ENCODE peak calls at places on chromosomes 7 and 10, in nine cellular contexts. J is C1 segment of cervical spinal cord; U is NCI-H1417; S is NCI-H1048; B is astrocyte of the spinal cord; H is cardiac muscle cell; Y is NCI-H1694 treated with DMSO at 0.1 percent for 48 hours; A is stimulated activated CD4-positive, alpha-beta T cell treated with anti-CD3 and anti-CD28 coated beads, Interleukin-1b, Interleukin-23, amount 100 ng/mL, for 4 hours; X is amniotic stem cell. W is an unnamed sample.

GRCh38 chr10:133474833-133475734 is 21.3 kb downstream of the SCART1 start:
- DNase-seq in J (no peak), U (no peak), S (no peak), B (no peak), H (no peak), Y (no peak), A (no peak), X (no peak), W (no peak)

GRCh38 chr7:6637544-6638229 is 569 bp downstream of the ZNF316 start:
- DNase-seq in J (no peak), U (peak; percentile 59), S (no peak), B (peak; percentile 7), H (peak; percentile 24), Y (peak; percentile 6), A (peak; percentile 44), X (no peak), W (peak; percentile 30)

GRCh38 chr7:155439311-155440017 is 18.5 kb upstream of the EN2 start:
- DNase-seq in J (no peak), U (no peak), S (no peak), B (no peak), H (no peak), Y (no peak), A (no peak), X (no peak), W (no peak)

GRCh38 chr7:36663481-36663880 is 60.8 kb downstream of the AOAH start:
- DNase-seq in J (no peak), U (no peak), S (no peak), B (no peak), H (no peak), Y (no peak), A (no peak), X (no peak), W (no peak)

GRCh38 chr10:68330852-68331454 is 911 bp upstream of the HNRNPH3 start:
- DNase-seq in J (no peak), U (peak; percentile 60), S (no peak), B (no peak), H (peak; percentile 53), Y (no peak), A (peak; percentile 5), X (no peak), W (no peak)

GRCh38 chr7:44735403-44736165 is 13.1 kb upstream of the ZMIZ2 start:
- DNase-seq in J (no peak), U (no peak), S (no peak), B (peak; percentile 97), H (peak; percentile 97), Y (no peak), A (no peak), X (peak; percentile 90), W (peak; percentile 97)

GRCh38 chr10:101047961-101048892 is 13.6 kb upstream of the KAZALD1 start:
- DNase-seq in J (no peak), U (peak; percentile 72), S (no peak), B (no peak), H (no peak), Y (no peak), A (no peak), X (no peak), W (no peak)

GRCh38 chr10:133307776-133308430 is 769 bp downstream of the TUBGCP2 start:
- DNase-seq in J (no peak), U (peak; percentile 51), S (peak; percentile 73), B (peak; percentile 72), H (peak; percentile 62), Y (no peak), A (peak; percentile 80), X (no peak), W (peak; percentile 63)

GRCh38 chr7:129383542-129384132 is 50.6 kb upstream of the STRIP2 start:
- DNase-seq in J (no peak), U (no peak), S (no peak), B (no peak), H (no peak), Y (no peak), A (no peak), X (no peak), W (no peak)

GRCh38 chr10:28410420-28411135 is 107.7 kb upstream of the MPP7 start:
- DNase-seq in J (no peak), U (no peak), S (no peak), B (no peak), H (peak; percentile 14), Y (no peak), A (no peak), X (no peak), W (no peak)

GRCh38 chr10:50452603-50453002 is 171.2 kb downstream of the SGMS1 start:
- DNase-seq in J (no peak), U (no peak), S (no peak), B (no peak), H (no peak), Y (no peak), A (no peak), X (no peak), W (no peak)